ENCODE peak calls at places on chromosomes 11 and 22, in five cellular contexts. O, A, Y, P and K are unnamed samples.

GRCh38 chr11:69705246-69705856 is 1.5 kb upstream of the FGF19 start:
- DNase-seq in O (no peak), A (no peak), Y (no peak), P (no peak), K (no peak)

GRCh38 chr22:37552560-37553163 is 7.6 kb upstream of the CDC42EP1 start:
- DNase-seq in O (no peak), A (peak), Y (no peak), P (no peak), K (no peak)

GRCh38 chr11:60184824-60185511 is 2.1 kb upstream of the MS4A6A start:
- DNase-seq in O (no peak), A (no peak), Y (no peak), P (peak), K (no peak)

GRCh38 chr11:38640854-38641253 is 2042.8 kb upstream of the RAG2 start:
- DNase-seq in O (no peak), A (no peak), Y (no peak), P (no peak), K (no peak)

GRCh38 chr11:12111482-12112149 is 1.2 kb downstream of the MICAL2 start:
- DNase-seq in O (no peak), A (no peak), Y (no peak), P (no peak), K (no peak)

GRCh38 chr11:81301426-81301825 is 1432.2 kb downstream of the FAM181B start:
- DNase-seq in O (no peak), A (no peak), Y (no peak), P (no peak), K (no peak)

GRCh38 chr11:85823816-85824215 is 12.9 kb upstream of the SYTL2 start:
- DNase-seq in O (no peak), A (no peak), Y (no peak), P (no peak), K (no peak)

GRCh38 chr22:46693634-46694422 is 44.2 kb downstream of the CERK start:
- DNase-seq in O (no peak), A (no peak), Y (no peak), P (no peak), K (no peak)

GRCh38 chr11:36452231-36452630 is 57.8 kb downstream of the TRAF6 start:
- DNase-seq in O (no peak), A (no peak), Y (no peak), P (no peak), K (no peak)

GRCh38 chr11:119759324-119759723 is 30.3 kb upstream of the NECTIN1 start:
- DNase-seq in O (no peak), A (peak), Y (no peak), P (no peak), K (no peak)

GRCh38 chr22:24803064-24803542 is 2.9 kb upstream of the SGSM1 start:
- DNase-seq in O (peak), A (peak), Y (peak), P (no peak), K (peak)

GRCh38 chr11:96332236-96332761 is 10.7 kb downstream of the MAML2 start:
- DNase-seq in O (peak), A (no peak), Y (no peak), P (no peak), K (no peak)

GRCh38 chr11:29214833-29215232 is 802.0 kb downstream of the KCNA4 start:
- DNase-seq in O (no peak), A (no peak), Y (no peak), P (no peak), K (no peak)

GRCh38 chr11:78044706-78045105 is 19.0 kb upstream of the THRSP start:
- DNase-seq in O (no peak), A (no peak), Y (no peak), P (no peak), K (no peak)

GRCh38 chr11:106331163-106331562 is 253.7 kb downstream of the AASDHPPT start:
- DNase-seq in O (no peak), A (no peak), Y (no peak), P (no peak), K (no peak)

GRCh38 chr11:8863838-8864237 is 47.2 kb upstream of the AKIP1 start:
- DNase-seq in O (no peak), A (no peak), Y (no peak), P (no peak), K (no peak)

GRCh38 chr11:124751391-124751740 is 689 bp downstream of the VSIG2 start:
- DNase-seq in O (no peak), A (no peak), Y (no peak), P (no peak), K (no peak)

GRCh38 chr22:50486561-50487289 is at the start of gene MIOX:
- DNase-seq in O (no peak), A (peak), Y (no peak), P (no peak), K (no peak)

GRCh38 chr11:76237914-76238313 is 31.6 kb upstream of the WNT11 start:
- DNase-seq in O (peak), A (peak), Y (no peak), P (no peak), K (peak)
- TF ChIP-seq HDAC2 in O (peak), A (peak), Y (no peak), P (no peak), K (no peak)

DNA sequence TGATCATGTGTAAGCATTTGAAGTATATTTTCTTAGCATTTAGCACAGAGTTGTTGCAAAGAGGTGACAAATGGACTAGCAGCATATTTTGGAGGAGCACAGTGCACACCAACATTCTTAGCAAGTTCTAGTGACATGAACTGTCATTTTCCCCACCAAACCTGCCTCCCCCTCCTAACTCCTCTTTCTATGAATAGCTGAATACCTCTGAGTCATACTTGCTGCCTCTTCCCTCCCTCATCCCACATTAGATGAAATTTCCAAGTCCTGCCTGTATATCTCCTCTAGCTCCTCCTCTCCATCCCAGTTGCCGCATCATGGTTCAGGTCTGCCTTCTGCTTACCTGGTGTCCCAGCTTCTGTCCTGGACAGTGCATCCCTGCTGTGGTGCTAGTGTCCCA is 7.2 kb downstream of the OSBP2 start:
- DNase-seq in O (no peak), A (peak), Y (no peak), P (no peak), K (no peak)
- TF ChIP-seq HDAC2 in O (no peak), A (no peak), Y (no peak), P (no peak), K (no peak)

GRCh38 chr11:76759517-76759916 is 23.6 kb upstream of the TSKU start:
- DNase-seq in O (no peak), A (no peak), Y (no peak), P (no peak), K (no peak)
- TF ChIP-seq HDAC2 in O (no peak), A (no peak), Y (no peak), P (no peak), K (no peak)

GRCh38 chr22:41243361-41243760 is 2.6 kb upstream of the CHADL start:
- DNase-seq in O (no peak), A (no peak), Y (no peak), P (no peak), K (no peak)

GRCh38 chr22:41248758-41249157 is 8.0 kb upstream of the CHADL start:
- DNase-seq in O (no peak), A (no peak), Y (no peak), P (no peak), K (no peak)

GRCh38 chr22:41247703-41248102 is 7.0 kb upstream of the CHADL start:
- DNase-seq in O (no peak), A (no peak), Y (no peak), P (no peak), K (no peak)

GRCh38 chr22:41248314-41248713 is 7.6 kb upstream of the CHADL start:
- DNase-seq in O (no peak), A (no peak), Y (no peak), P (no peak), K (no peak)

GRCh38 chr22:41245917-41246499 is 5.3 kb upstream of the CHADL start:
- DNase-seq in O (no peak), A (no peak), Y (no peak), P (no peak), K (no peak)
- TF ChIP-seq HDAC2 in O (no peak), A (no peak), Y (no peak), P (no peak), K (no peak)

GRCh38 chr11:65172600-65172999 is 2.6 kb downstream of the SPDYC start:
- DNase-seq in O (no peak), A (peak), Y (no peak), P (no peak), K (no peak)

GRCh38 chr11:65165847-65166317 is 4.2 kb upstream of the SPDYC start:
- DNase-seq in O (peak), A (no peak), Y (no peak), P (no peak), K (no peak)

GRCh38 chr11:65170058-65170534 is at the start of gene SPDYC:
- DNase-seq in O (peak), A (peak), Y (no peak), P (no peak), K (no peak)

GRCh38 chr11:65166893-65167292 is 3.1 kb upstream of the SPDYC start:
- DNase-seq in O (no peak), A (no peak), Y (no peak), P (no peak), K (no peak)

GRCh38 chr11:65169164-65169641 is 830 bp upstream of the SPDYC start:
- DNase-seq in O (no peak), A (peak), Y (no peak), P (no peak), K (no peak)
- TF ChIP-seq HDAC2 in O (no peak), A (no peak), Y (no peak), P (no peak), K (no peak)